ENCODE peak calls at places on chromosomes 5 and 9, in seven cellular contexts. R, J, A, D, B, S and F are unnamed samples.

GRCh38 chr9:86460211-86461002 is 106.2 kb upstream of the TUT7 start:
- DNase-seq in R (no peak), J (no peak), A (peak), D (peak), B (no peak), S (no peak), F (no peak)

GRCh38 chr9:95459218-95459617 is 57.6 kb downstream of the PTCH1 start:
- DNase-seq in R (no peak), J (no peak), A (no peak), D (no peak), B (no peak), S (no peak), F (no peak)

GRCh38 chr5:172801184-172801671 is 30.2 kb upstream of the DUSP1 start:
- DNase-seq in R (no peak), J (no peak), A (peak), D (peak), B (no peak), S (peak), F (no peak)

GRCh38 chr5:148776780-148777179 is 49.6 kb upstream of the ADRB2 start:
- DNase-seq in R (no peak), J (no peak), A (peak), D (peak), B (no peak), S (peak), F (peak)

GRCh38 chr5:38870595-38870994 is 24.8 kb downstream of the OSMR start:
- DNase-seq in R (no peak), J (no peak), A (no peak), D (no peak), B (no peak), S (no peak), F (no peak)

GRCh38 chr5:93193756-93194155 is 387.3 kb downstream of the NR2F1-AS1 start:
- DNase-seq in R (peak), J (no peak), A (no peak), D (peak), B (no peak), S (no peak), F (no peak)

GRCh38 chr5:5335708-5336211 is 86.7 kb upstream of the ICE1 start:
- DNase-seq in R (no peak), J (no peak), A (peak), D (peak), B (no peak), S (no peak), F (no peak)

GRCh38 chr5:14414615-14415515 is 166.7 kb upstream of the OTULINL start:
- DNase-seq in R (no peak), J (no peak), A (no peak), D (no peak), B (no peak), S (no peak), F (no peak)

GRCh38 chr5:9596256-9596655 is 33.9 kb downstream of the TAS2R1 start:
- DNase-seq in R (no peak), J (no peak), A (no peak), D (peak), B (no peak), S (no peak), F (no peak)

GRCh38 chr5:372911-373709 is 51.6 kb downstream of the AHRR start:
- DNase-seq in R (no peak), J (no peak), A (no peak), D (no peak), B (no peak), S (no peak), F (peak)

GRCh38 chr5:52778784-52779183 is 8.9 kb upstream of the ITGA1 start:
- DNase-seq in R (no peak), J (no peak), A (no peak), D (no peak), B (no peak), S (no peak), F (peak)

GRCh38 chr5:63128018-63128417 is 549.4 kb downstream of the LRRC70 start:
- DNase-seq in R (no peak), J (no peak), A (no peak), D (no peak), B (no peak), S (no peak), F (no peak)

GRCh38 chr9:107615325-107615724 is 125.8 kb upstream of the KLF4 start:
- DNase-seq in R (no peak), J (no peak), A (no peak), D (peak), B (no peak), S (no peak), F (peak)

GRCh38 chr5:127757576-127757975 is 54.4 kb downstream of the CCDC192 start:
- DNase-seq in R (no peak), J (no peak), A (no peak), D (peak), B (no peak), S (peak), F (peak)

GRCh38 chr9:91220021-91220420 is 141.7 kb downstream of the AUH start:
- DNase-seq in R (no peak), J (no peak), A (no peak), D (no peak), B (no peak), S (no peak), F (no peak)

GRCh38 chr5:126936775-126937418 is 93.5 kb downstream of the MARCHF3 start:
- DNase-seq in R (no peak), J (no peak), A (no peak), D (no peak), B (no peak), S (no peak), F (no peak)

GRCh38 chr5:92908952-92909351 is 672.1 kb downstream of the NR2F1-AS1 start:
- DNase-seq in R (peak), J (no peak), A (no peak), D (no peak), B (no peak), S (no peak), F (no peak)

GRCh38 chr9:127519301-127520166 is 68.2 kb downstream of the LRSAM1 start:
- DNase-seq in R (no peak), J (no peak), A (peak), D (peak), B (no peak), S (peak), F (peak)

GRCh38 chr5:154820383-154820782 is 30.0 kb downstream of the FAXDC2 start:
- DNase-seq in R (no peak), J (no peak), A (no peak), D (no peak), B (no peak), S (no peak), F (no peak)

GRCh38 chr5:139662617-139663016 is 14.5 kb downstream of the CXXC5 start:
- DNase-seq in R (no peak), J (no peak), A (no peak), D (no peak), B (no peak), S (no peak), F (no peak)

GRCh38 chr5:137891849-137892248 is 2.6 kb downstream of the PKD2L2 start:
- DNase-seq in R (no peak), J (no peak), A (no peak), D (no peak), B (peak), S (no peak), F (no peak)

GRCh38 chr5:154274828-154275185 is 84.3 kb downstream of the GALNT10 start:
- DNase-seq in R (no peak), J (no peak), A (no peak), D (no peak), B (no peak), S (no peak), F (no peak)

GRCh38 chr5:21919417-21920022 is 933.6 kb downstream of the CDH12 start:
- DNase-seq in R (peak), J (no peak), A (peak), D (peak), B (no peak), S (peak), F (peak)

GRCh38 chr9:93097496-93098205 is 1.6 kb downstream of the CARD19 start:
- DNase-seq in R (no peak), J (no peak), A (no peak), D (no peak), B (no peak), S (no peak), F (no peak)

GRCh38 chr9:77876091-77876490 is 155.5 kb downstream of the GNAQ start:
- DNase-seq in R (no peak), J (no peak), A (no peak), D (peak), B (no peak), S (peak), F (no peak)

GRCh38 chr9:129584136-129584535 is 36.8 kb downstream of the C9orf50 start:
- DNase-seq in R (peak), J (peak), A (peak), D (peak), B (peak), S (peak), F (peak)

GRCh38 chr9:133855802-133856592 is 117.8 kb upstream of the SARDH start:
- DNase-seq in R (no peak), J (no peak), A (no peak), D (peak), B (no peak), S (peak), F (peak)

GRCh38 chr5:168073991-168074800 is 217.2 kb upstream of the WWC1 start:
- DNase-seq in R (no peak), J (no peak), A (no peak), D (peak), B (no peak), S (no peak), F (no peak)

GRCh38 chr5:131848662-131849061 is 51.8 kb upstream of the FNIP1 start:
- DNase-seq in R (no peak), J (no peak), A (no peak), D (no peak), B (no peak), S (no peak), F (no peak)

GRCh38 chr5:153429734-153430133 is 60.7 kb upstream of the GRIA1 start:
- DNase-seq in R (no peak), J (no peak), A (no peak), D (no peak), B (no peak), S (no peak), F (no peak)

GRCh38 chr9:79061766-79062165 is 510.0 kb upstream of the TLE4 start:
- DNase-seq in R (no peak), J (no peak), A (no peak), D (no peak), B (no peak), S (no peak), F (no peak)

GRCh38 chr5:35149041-35149440 is 81.2 kb downstream of the PRLR start:
- DNase-seq in R (no peak), J (no peak), A (no peak), D (no peak), B (no peak), S (no peak), F (no peak)

GRCh38 chr5:82384025-82384750 is 106.0 kb upstream of the RPS23 start:
- DNase-seq in R (no peak), J (no peak), A (no peak), D (no peak), B (no peak), S (no peak), F (no peak)

GRCh38 chr5:15737036-15737821 is 237.2 kb downstream of the FBXL7 start:
- DNase-seq in R (no peak), J (no peak), A (no peak), D (peak), B (no peak), S (no peak), F (no peak)

GRCh38 chr9:35406183-35406959 is 83.5 kb upstream of the RUSC2 start:
- DNase-seq in R (no peak), J (no peak), A (no peak), D (peak), B (peak), S (no peak), F (no peak)

GRCh38 chr9:72945391-72945790 is 7.5 kb downstream of the ALDH1A1 start:
- DNase-seq in R (no peak), J (no peak), A (no peak), D (no peak), B (no peak), S (no peak), F (no peak)

GRCh38 chr9:22052376-22052945 is 43.4 kb upstream of the CDKN2B start:
- DNase-seq in R (no peak), J (no peak), A (peak), D (peak), B (peak), S (peak), F (no peak)

GRCh38 chr5:107640568-107640967 is 30.2 kb downstream of the EFNA5 start:
- DNase-seq in R (no peak), J (no peak), A (no peak), D (no peak), B (no peak), S (no peak), F (no peak)